ENCODE peak calls at places on chromosomes 5 and 9, in eight cellular contexts. L, N, Q, X, V, T, H and Z are unnamed samples.

GRCh38 chr9:32524558-32525461 is 1.2 kb downstream of the RIGI start:
- DNase-seq in L (no peak), N (peak; percentile 86), Q (no peak), X (no peak), V (no peak), T (no peak), H (no peak), Z (no peak)

GRCh38 chr5:89399553-89399952 is 516.6 kb upstream of the MEF2C start:
- DNase-seq in L (no peak), N (no peak), Q (no peak), X (no peak), V (no peak), T (no peak), H (no peak), Z (no peak)

GRCh38 chr9:127934248-127934647 is 3.4 kb downstream of the DPM2 start:
- DNase-seq in L (no peak), N (no peak), Q (no peak), X (no peak), V (no peak), T (no peak), H (no peak), Z (no peak)

GRCh38 chr9:110919609-110920008 is 118.7 kb downstream of the LPAR1 start:
- DNase-seq in L (no peak), N (no peak), Q (no peak), X (peak; percentile 57), V (no peak), T (no peak), H (no peak), Z (no peak)

GRCh38 chr5:131082034-131082550 is 83.0 kb downstream of the HINT1 start:
- DNase-seq in L (no peak), N (no peak), Q (no peak), X (no peak), V (no peak), T (no peak), H (no peak), Z (no peak)

GRCh38 chr5:74028406-74028805 is 402.4 kb downstream of the ARHGEF28 start:
- DNase-seq in L (no peak), N (no peak), Q (no peak), X (no peak), V (no peak), T (no peak), H (no peak), Z (no peak)

GRCh38 chr5:131587541-131587940 is 47.5 kb downstream of the RAPGEF6 start:
- DNase-seq in L (no peak), N (no peak), Q (no peak), X (no peak), V (no peak), T (no peak), H (no peak), Z (no peak)

GRCh38 chr9:3868012-3868411 is 342.2 kb upstream of the RFX3 start:
- DNase-seq in L (no peak), N (no peak), Q (no peak), X (no peak), V (no peak), T (no peak), H (no peak), Z (no peak)

GRCh38 chr5:92715946-92716345 is 865.1 kb downstream of the NR2F1-AS1 start:
- DNase-seq in L (no peak), N (no peak), Q (no peak), X (no peak), V (no peak), T (no peak), H (no peak), Z (no peak)

GRCh38 chr9:98809311-98810105 is 2.0 kb downstream of the GALNT12 start:
- DNase-seq in L (no peak), N (peak; percentile 60), Q (peak; percentile 46), X (no peak), V (no peak), T (no peak), H (no peak), Z (no peak)

GRCh38 chr5:39140558-39141168 is 66.5 kb upstream of the RICTOR start:
- DNase-seq in L (no peak), N (no peak), Q (no peak), X (no peak), V (no peak), T (no peak), H (no peak), Z (no peak)

GRCh38 chr9:136627703-136628102 is 35.0 kb upstream of the EGFL7 start:
- DNase-seq in L (no peak), N (no peak), Q (no peak), X (no peak), V (peak; percentile 66), T (no peak), H (no peak), Z (no peak)

GRCh38 chr5:175788155-175788787 is 83.1 kb upstream of the CPLX2 start:
- DNase-seq in L (no peak), N (no peak), Q (no peak), X (no peak), V (no peak), T (no peak), H (no peak), Z (no peak)

GRCh38 chr5:150584561-150585335 is 55.7 kb upstream of the SYNPO start:
- DNase-seq in L (no peak), N (no peak), Q (peak; percentile 39), X (no peak), V (no peak), T (peak; percentile 41), H (no peak), Z (no peak)

GRCh38 chr9:80952523-80952922 is 736.8 kb downstream of the TLE1 start:
- DNase-seq in L (peak; percentile 45), N (no peak), Q (no peak), X (no peak), V (no peak), T (no peak), H (no peak), Z (no peak)

GRCh38 chr5:55936100-55936693 is 58.6 kb downstream of the IL6ST start:
- DNase-seq in L (peak; percentile 81), N (peak; percentile 76), Q (peak; percentile 85), X (peak; percentile 68), V (peak; percentile 88), T (peak; percentile 87), H (peak; percentile 88), Z (peak; percentile 46)

GRCh38 chr5:149061341-149061740 is 1.5 kb downstream of the SH3TC2 start:
- DNase-seq in L (no peak), N (no peak), Q (no peak), X (no peak), V (no peak), T (no peak), H (no peak), Z (no peak)

GRCh38 chr5:149062371-149063016 is 368 bp downstream of the SH3TC2 start:
- DNase-seq in L (no peak), N (no peak), Q (no peak), X (peak; percentile 34), V (no peak), T (no peak), H (no peak), Z (no peak)

GRCh38 chr5:149063901-149064478 is 1.1 kb upstream of the SH3TC2 start:
- DNase-seq in L (no peak), N (no peak), Q (no peak), X (no peak), V (no peak), T (no peak), H (no peak), Z (no peak)

GRCh38 chr5:149060325-149060724 is 2.5 kb downstream of the SH3TC2 start:
- DNase-seq in L (no peak), N (no peak), Q (no peak), X (no peak), V (no peak), T (no peak), H (no peak), Z (no peak)

DNA sequence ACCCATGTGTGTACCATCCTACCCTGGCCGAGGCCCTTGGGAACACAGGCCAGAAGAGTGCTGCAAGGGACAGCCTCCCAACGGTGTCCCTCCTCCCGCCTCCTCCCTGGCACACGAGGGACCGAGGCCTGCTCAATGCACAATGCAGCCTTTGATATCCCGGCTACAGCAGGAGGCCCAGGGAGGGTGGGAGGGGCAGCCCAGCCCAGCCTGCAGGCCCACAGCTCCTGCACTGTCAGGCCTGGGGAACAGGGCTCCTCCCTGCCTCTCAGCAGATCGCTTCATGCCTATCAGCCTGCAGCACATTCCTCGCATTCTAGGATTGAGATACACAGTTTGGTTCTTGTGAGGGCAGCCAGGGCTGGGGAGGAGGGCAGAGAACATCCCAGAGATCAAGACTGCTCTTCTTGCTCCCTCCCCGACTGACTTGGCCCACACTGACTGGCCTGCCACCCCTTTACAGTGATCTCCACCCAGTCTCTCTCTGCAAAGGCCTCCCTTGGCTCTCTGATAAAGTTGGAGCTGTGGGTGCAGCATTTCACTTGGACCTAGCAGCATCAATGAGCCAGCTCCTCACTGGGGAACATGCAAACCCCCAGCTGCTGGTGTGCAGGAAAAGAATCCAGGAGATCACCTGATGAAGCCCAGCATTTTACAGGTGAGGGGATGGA is at the start of gene SH3TC2:
- DNase-seq in L (no peak), N (peak; percentile 58), Q (no peak), X (peak; percentile 14), V (peak; percentile 76), T (peak; percentile 70), H (no peak), Z (no peak)
- TF ChIP-seq POLR2A in L (no peak), N (no peak), Q (no peak), X (no peak), V (no peak), T (no peak), H (no peak), Z (no peak)

DNA sequence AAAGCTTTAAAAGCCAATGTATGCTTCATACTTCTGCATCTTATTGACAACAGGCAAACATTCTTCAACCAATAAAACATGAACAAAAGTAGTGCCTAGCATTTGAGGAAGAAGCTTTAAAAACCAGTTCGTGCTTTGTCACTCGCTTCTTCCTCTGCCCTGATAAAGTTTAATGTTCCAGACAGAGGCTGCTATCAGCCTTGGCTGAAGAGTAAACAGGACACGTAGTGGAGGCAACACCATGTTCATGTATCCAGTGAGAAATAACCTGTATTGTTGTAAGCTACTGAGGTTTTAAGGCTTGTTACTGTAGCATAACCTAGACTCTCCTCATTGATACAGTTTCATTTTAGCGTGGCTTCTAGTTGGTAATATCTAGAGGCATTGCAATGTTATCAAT is 3.2 kb upstream of the FUBP3 start:
- DNase-seq in L (no peak), N (no peak), Q (no peak), X (no peak), V (no peak), T (no peak), H (no peak), Z (no peak)
- TF ChIP-seq POLR2A in L (no peak), N (no peak), Q (no peak), X (no peak), V (no peak), T (no peak), H (no peak), Z (no peak)

GRCh38 chr5:174690256-174690655 is 34.1 kb upstream of the MSX2 start:
- DNase-seq in L (no peak), N (no peak), Q (no peak), X (peak; percentile 21), V (no peak), T (no peak), H (peak; percentile 42), Z (no peak)
- TF ChIP-seq POLR2A in L (no peak), N (no peak), Q (no peak), X (no peak), V (no peak), T (no peak), H (no peak), Z (no peak)

DNA sequence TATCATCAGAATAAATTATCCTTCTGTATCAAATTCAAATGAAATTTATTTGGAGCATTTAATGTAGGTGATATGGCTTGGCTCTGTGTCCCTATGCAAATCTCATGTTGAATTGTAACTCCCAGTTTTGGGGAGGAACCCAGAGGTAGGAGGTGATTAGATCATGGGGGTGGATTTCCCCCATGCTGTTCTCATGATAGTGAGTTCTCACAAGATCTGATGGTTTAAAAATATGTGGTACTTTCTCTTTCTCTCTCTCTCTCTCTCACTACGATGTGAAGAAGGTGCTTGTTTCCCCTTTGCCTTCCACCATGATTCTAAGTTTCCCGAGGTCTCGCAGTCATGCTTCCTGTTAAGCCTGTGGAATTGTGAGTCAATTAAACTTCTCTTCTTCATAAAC is 678.4 kb upstream of the RGMB start:
- DNase-seq in L (no peak), N (no peak), Q (no peak), X (no peak), V (no peak), T (no peak), H (no peak), Z (no peak)
- TF ChIP-seq POLR2A in L (no peak), N (no peak), Q (no peak), X (no peak), V (no peak), T (no peak), H (no peak), Z (no peak)